ENCODE peak calls at places on chromosomes 4 and X, in nine cellular contexts. V is IMR-90; P is tibial nerve; T is endothelial cell; Z is Caco-2; G is GM23338; A is CD8-positive, alpha-beta T cell; F is brain microvascular endothelial cell; K is A549. E is an unnamed sample.

GRCh38 chr4:119314356-119314755 is 7.6 kb downstream of the FABP2 start:
- DNase-seq in V (peak; percentile 59), P (no peak), T (peak; percentile 28), Z (peak; percentile 60), G (peak; percentile 83), A (no peak), F (no peak), K (peak; percentile 39), E (no peak)

GRCh38 chrX:154490021-154490413 is 412 bp downstream of the SLC10A3 start:
- DNase-seq in V (peak; percentile 45), P (no peak), T (no peak), Z (peak; percentile 5), G (peak; percentile 25), A (no peak), F (no peak), K (peak; percentile 22), E (no peak)

GRCh38 chr4:30656828-30657227 is 63.3 kb upstream of the PCDH7 start:
- DNase-seq in V (no peak), P (no peak), T (no peak), Z (no peak), G (no peak), A (no peak), F (no peak), K (no peak), E (no peak)

GRCh38 chr4:37837446-37837845 is 11.0 kb downstream of the PGM2 start:
- DNase-seq in V (peak; percentile 80), P (no peak), T (no peak), Z (no peak), G (no peak), A (no peak), F (peak; percentile 68), K (no peak), E (no peak)

GRCh38 chrX:30643313-30643821 is 9.9 kb upstream of the GK start:
- DNase-seq in V (peak; percentile 85), P (no peak), T (no peak), Z (no peak), G (no peak), A (no peak), F (no peak), K (no peak), E (no peak)

GRCh38 chrX:153544747-153545146 is 27.3 kb downstream of the ATP2B3 start:
- DNase-seq in V (no peak), P (no peak), T (no peak), Z (no peak), G (no peak), A (no peak), F (no peak), K (no peak), E (no peak)

GRCh38 chrX:12245650-12246645 is 107.7 kb downstream of the FRMPD4 start:
- DNase-seq in V (peak; percentile 57), P (no peak), T (no peak), Z (peak; percentile 1), G (no peak), A (no peak), F (peak; percentile 73), K (peak; percentile 25), E (no peak)

GRCh38 chr4:77040856-77041576 is 34.8 kb downstream of the CCNI start:
- DNase-seq in V (peak; percentile 57), P (no peak), T (no peak), Z (no peak), G (no peak), A (no peak), F (no peak), K (no peak), E (no peak)

GRCh38 chrX:34437586-34437985 is 219.5 kb downstream of the TMEM47 start:
- DNase-seq in V (no peak), P (no peak), T (no peak), Z (no peak), G (no peak), A (no peak), F (no peak), K (no peak), E (no peak)

GRCh38 chr4:3868146-3868840 is 102.1 kb downstream of the ADRA2C start:
- DNase-seq in V (peak; percentile 20), P (no peak), T (peak; percentile 45), Z (peak; percentile 42), G (peak; percentile 81), A (no peak), F (peak; percentile 23), K (no peak), E (no peak)

GRCh38 chr4:143700420-143701352 is at the start of gene FREM3:
- DNase-seq in V (no peak), P (no peak), T (peak; percentile 22), Z (no peak), G (peak; percentile 72), A (no peak), F (no peak), K (no peak), E (peak; percentile 9)

GRCh38 chr4:184284742-184285141 is 67.1 kb upstream of the ENPP6 start:
- DNase-seq in V (no peak), P (no peak), T (no peak), Z (no peak), G (no peak), A (no peak), F (no peak), K (no peak), E (no peak)

GRCh38 chr4:184288451-184289178 is 70.9 kb upstream of the ENPP6 start:
- DNase-seq in V (no peak), P (no peak), T (no peak), Z (no peak), G (no peak), A (no peak), F (no peak), K (no peak), E (no peak)

GRCh38 chr4:184286346-184286745 is 68.7 kb upstream of the ENPP6 start:
- DNase-seq in V (no peak), P (no peak), T (no peak), Z (no peak), G (no peak), A (no peak), F (no peak), K (no peak), E (no peak)

GRCh38 chr4:184289179-184289535 is 71.5 kb upstream of the ENPP6 start:
- DNase-seq in V (no peak), P (no peak), T (no peak), Z (no peak), G (no peak), A (no peak), F (no peak), K (no peak), E (no peak)

GRCh38 chr4:184287697-184288255 is 70.1 kb upstream of the ENPP6 start:
- DNase-seq in V (peak; percentile 68), P (no peak), T (no peak), Z (peak; percentile 82), G (peak; percentile 29), A (no peak), F (peak; percentile 47), K (no peak), E (no peak)
- TF ChIP-seq CTCF in V (peak; percentile 57), P (no peak), T (no peak), Z (no peak), G (peak; percentile 14), A (no peak), F (peak; percentile 43), K (no peak), E (no peak)

DNA sequence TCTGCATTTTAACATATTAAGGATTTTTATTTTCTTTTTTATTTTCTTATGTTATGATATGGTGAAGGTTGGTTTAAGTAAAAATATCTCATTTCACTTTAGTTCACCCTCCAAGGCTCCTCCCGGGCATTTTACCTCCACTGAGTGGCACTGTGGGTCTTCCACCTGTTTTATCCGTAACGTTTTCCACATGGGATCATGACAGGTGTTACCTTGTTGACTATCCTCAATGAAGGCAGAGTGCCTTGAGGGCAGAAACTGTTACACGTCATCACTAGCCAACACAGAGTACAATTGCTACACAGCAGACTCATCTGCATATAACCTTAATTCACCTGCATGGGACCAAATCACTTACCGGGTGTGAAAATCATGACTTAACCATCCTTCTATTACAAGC is 105.8 kb downstream of the GEMIN8 start:
- DNase-seq in V (no peak), P (no peak), T (no peak), Z (no peak), G (no peak), A (no peak), F (no peak), K (no peak), E (no peak)
- TF ChIP-seq CTCF in V (no peak), P (no peak), T (no peak), Z (no peak), G (no peak), A (no peak), F (no peak), K (no peak), E (no peak)

DNA sequence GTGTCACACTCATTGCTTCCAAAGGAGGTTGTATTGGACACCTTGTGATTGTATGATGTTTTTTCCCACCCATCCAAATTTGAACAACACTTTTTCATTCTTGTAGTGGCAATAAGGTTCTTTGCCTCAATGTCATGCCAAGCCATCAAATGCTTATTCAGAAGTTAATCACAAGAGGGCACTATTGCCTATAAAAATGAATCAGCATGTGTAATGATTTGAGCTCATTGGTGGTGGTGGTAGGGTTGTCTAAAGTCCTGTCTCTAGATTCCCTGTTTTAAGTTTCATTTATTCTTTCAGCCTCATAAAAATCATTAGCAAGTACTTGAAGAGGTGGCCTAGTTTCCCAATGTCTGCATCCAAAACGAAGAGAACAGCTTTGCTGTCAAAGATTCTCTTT is 37.0 kb downstream of the IRS4 start:
- DNase-seq in V (peak; percentile 14), P (no peak), T (no peak), Z (peak; percentile 7), G (peak; percentile 49), A (no peak), F (peak; percentile 16), K (peak; percentile 36), E (no peak)
- TF ChIP-seq CTCF in V (peak; percentile 26), P (no peak), T (no peak), Z (no peak), G (peak; percentile 57), A (no peak), F (peak; percentile 32), K (peak; percentile 47), E (peak; percentile 74)

GRCh38 chrX:115892787-115893671 is 277.5 kb upstream of the AGTR2 start:
- DNase-seq in V (peak; percentile 54), P (no peak), T (no peak), Z (peak; percentile 14), G (peak; percentile 38), A (no peak), F (peak; percentile 28), K (no peak), E (no peak)

GRCh38 chrX:115892056-115892708 is 278.4 kb upstream of the AGTR2 start:
- DNase-seq in V (no peak), P (no peak), T (no peak), Z (no peak), G (no peak), A (no peak), F (no peak), K (no peak), E (no peak)

GRCh38 chrX:115895678-115896329 is 274.7 kb upstream of the AGTR2 start:
- DNase-seq in V (no peak), P (no peak), T (no peak), Z (no peak), G (no peak), A (no peak), F (no peak), K (no peak), E (no peak)

GRCh38 chrX:115896362-115896761 is 274.2 kb upstream of the AGTR2 start:
- DNase-seq in V (no peak), P (no peak), T (no peak), Z (no peak), G (no peak), A (no peak), F (no peak), K (no peak), E (no peak)

DNA sequence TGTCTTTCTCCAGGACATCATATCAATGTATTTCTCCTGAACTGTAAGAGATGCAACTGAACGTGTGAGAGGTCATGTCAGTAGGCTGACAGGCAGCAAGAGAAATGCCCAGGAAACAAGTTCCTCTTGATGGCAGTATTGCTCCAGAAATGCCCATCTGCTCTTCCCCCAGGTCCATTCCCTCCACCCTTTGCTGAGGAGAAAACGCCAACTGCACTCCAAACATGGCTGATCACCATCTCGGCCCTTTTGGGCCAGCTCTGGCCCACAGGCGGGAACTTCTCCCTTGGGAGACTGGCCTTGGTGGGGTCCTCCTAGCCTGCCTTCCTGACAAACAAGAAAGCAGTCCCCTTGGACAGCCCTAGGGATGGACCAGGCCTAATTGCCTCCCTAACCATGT is 276.5 kb upstream of the AGTR2 start:
- DNase-seq in V (peak; percentile 33), P (no peak), T (no peak), Z (no peak), G (no peak), A (no peak), F (peak; percentile 13), K (peak; percentile 18), E (no peak)
- TF ChIP-seq CTCF in V (peak; percentile 50), P (peak; percentile 31), T (no peak), Z (no peak), G (no peak), A (no peak), F (peak; percentile 44), K (no peak), E (peak; percentile 20)